ENCODE peak calls at places on chromosomes 4 and X, in eight cellular contexts. J is upper lobe of right lung, D is tibial artery, I is heart left ventricle, Y is MM.1S, T is stomach, N is psoas muscle, M is cardiac muscle cell. W is an unnamed sample.

GRCh38 chr4:23819041-23819511 is 70.8 kb downstream of the PPARGC1A start:
- DNase-seq in Y (no peak), I (peak), N (no peak), M (peak), T (no peak), D (no peak), J (no peak), W (no peak)

GRCh38 chrX:121000589-121000988 is 15.0 kb upstream of the CT47A1 start:
- DNase-seq in N (no peak), M (peak), J (no peak), I (no peak), T (no peak), Y (peak), D (no peak), W (no peak)

GRCh38 chrX:129540068-129540653 is at the start of gene OCRL:
- DNase-seq in M (peak), T (peak), N (peak), Y (peak), J (peak), I (peak), D (peak), W (peak)

GRCh38 chr4:8117278-8117682 is 41.3 kb downstream of the ABLIM2 start:
- DNase-seq in D (no peak), J (no peak), T (peak), Y (peak), M (peak), I (peak), N (peak), W (no peak)

GRCh38 chrX:45781901-45782553 is 581.4 kb upstream of the DIPK2B start:
- DNase-seq in D (no peak), N (no peak), J (no peak), M (peak), I (no peak), Y (peak), T (no peak), W (no peak)

GRCh38 chr4:37477126-37477525 is 209.1 kb downstream of the RELL1 start:
- DNase-seq in M (peak), T (no peak), Y (no peak), I (no peak), N (no peak), J (no peak), D (no peak), W (no peak)

GRCh38 chr4:57094482-57095223 is 15.5 kb downstream of the IGFBP7 start:
- DNase-seq in Y (no peak), M (peak), J (no peak), I (no peak), T (no peak), N (no peak), D (no peak), W (no peak)

GRCh38 chrX:47169726-47170515 is 23.7 kb upstream of the UBA1 start:
- DNase-seq in N (no peak), I (peak), D (no peak), Y (no peak), T (peak), M (peak), J (peak), W (no peak)

GRCh38 chr4:22345678-22346077 is 170.2 kb downstream of the ADGRA3 start:
- DNase-seq in N (no peak), M (peak), J (no peak), D (no peak), Y (no peak), T (no peak), I (no peak), W (no peak)

GRCh38 chr4:179352221-179352620 is 1910.0 kb upstream of the AGA start:
- DNase-seq in J (no peak), Y (no peak), N (no peak), M (no peak), T (no peak), D (no peak), I (no peak), W (no peak)

GRCh38 chr4:89929425-89930272 is 35.0 kb downstream of the MMRN1 start:
- DNase-seq in Y (peak), M (no peak), N (no peak), I (no peak), D (no peak), J (no peak), T (no peak), W (no peak)

GRCh38 chrX:122868626-122869025 is 315.5 kb upstream of the GRIA3 start:
- DNase-seq in Y (no peak), D (no peak), N (no peak), M (no peak), I (no peak), T (no peak), J (no peak), W (no peak)

GRCh38 chrX:150790021-150790420 is 96.8 kb downstream of the MTMR1 start:
- DNase-seq in Y (peak), M (no peak), N (no peak), D (no peak), I (no peak), J (no peak), T (no peak), W (no peak)

GRCh38 chrX:18793601-18794089 is 86.2 kb downstream of the PPEF1 start:
- DNase-seq in M (no peak), D (no peak), N (no peak), J (no peak), Y (no peak), T (no peak), I (no peak), W (no peak)

GRCh38 chr4:185847352-185848078 is 35.5 kb upstream of the SORBS2 start:
- DNase-seq in T (no peak), M (peak), Y (no peak), D (no peak), N (no peak), I (peak), J (no peak), W (no peak)

GRCh38 chr4:115323106-115323684 is 209.8 kb upstream of the NDST4 start:
- DNase-seq in I (no peak), Y (no peak), T (no peak), D (no peak), N (no peak), M (no peak), J (no peak), W (no peak)

DNA sequence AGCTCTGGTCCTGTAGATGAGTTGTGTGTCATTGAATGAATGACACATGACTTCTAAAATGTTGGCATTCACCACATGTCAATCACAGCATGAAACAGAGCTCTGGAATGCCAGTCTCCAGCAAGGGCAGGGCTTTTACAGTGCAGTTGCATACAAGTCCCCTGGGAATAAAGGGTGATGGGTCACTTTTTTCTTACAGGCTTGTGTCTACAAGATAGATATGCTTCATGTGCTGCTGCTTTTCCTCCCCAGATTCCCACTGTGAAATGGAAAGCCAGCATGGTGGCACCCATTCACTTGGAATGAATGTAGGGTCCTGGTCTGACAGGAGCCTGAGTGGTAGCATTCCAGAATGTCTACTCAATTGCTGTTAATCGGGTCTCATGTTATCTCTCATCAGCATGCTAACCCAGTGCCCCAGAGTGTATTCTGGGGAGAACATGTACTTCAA is 159.1 kb upstream of the KIT start:
- DNase-seq in J (no peak), D (no peak), T (no peak), M (peak), N (no peak), I (no peak), Y (no peak), W (no peak)
- H3K27ac ChIP-seq in J (no peak), D (no peak), T (no peak), M (no peak), N (no peak), I (no peak), Y (no peak), W (no peak)

DNA sequence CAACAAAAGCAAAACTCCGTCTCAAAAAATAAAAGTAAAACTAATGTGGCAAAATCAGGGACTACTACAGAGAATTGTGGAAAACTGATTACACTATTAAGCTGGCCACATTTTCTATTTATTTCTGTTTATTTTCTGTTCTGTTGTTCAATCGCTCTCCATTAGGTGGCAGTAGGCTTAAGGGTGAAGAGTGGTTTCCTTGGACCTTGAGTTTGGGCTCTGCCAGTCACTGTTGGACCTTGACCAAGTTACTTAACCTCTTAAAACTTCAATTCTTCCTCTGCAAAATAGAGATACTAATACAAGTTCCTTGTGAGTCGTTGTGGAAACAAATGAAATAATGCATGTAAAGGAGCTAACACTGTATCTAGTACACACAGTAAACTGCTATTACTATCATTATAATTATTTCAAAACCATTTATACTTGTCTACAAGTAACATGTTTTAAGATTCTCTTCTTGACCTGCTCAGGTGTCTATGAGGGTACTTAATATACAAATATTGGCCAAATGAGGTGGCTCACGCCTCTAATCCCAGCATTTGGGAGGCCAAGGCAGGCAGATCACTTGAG is 15.2 kb downstream of the HSD17B11 start:
- DNase-seq in N (no peak), T (peak), D (no peak), I (no peak), J (no peak), Y (peak), M (peak), W (peak)
- TF ChIP-seq CTCF in N (peak), T (peak), D (peak), I (peak), J (peak), Y (peak), M (peak), W (peak)

GRCh38 chrX:72735561-72735960 is 21.5 kb upstream of the PHKA1 start:
- DNase-seq in M (peak), I (no peak), N (no peak), T (no peak), J (no peak), D (no peak), Y (no peak), W (no peak)

GRCh38 chrX:72738396-72738795 is 24.3 kb upstream of the PHKA1 start:
- DNase-seq in T (no peak), M (no peak), N (no peak), I (no peak), J (no peak), Y (no peak), D (no peak), W (no peak)
- H3K4me3 ChIP-seq in T (no peak), M (no peak), N (no peak), I (no peak), J (no peak), Y (no peak), D (no peak), W (no peak)

DNA sequence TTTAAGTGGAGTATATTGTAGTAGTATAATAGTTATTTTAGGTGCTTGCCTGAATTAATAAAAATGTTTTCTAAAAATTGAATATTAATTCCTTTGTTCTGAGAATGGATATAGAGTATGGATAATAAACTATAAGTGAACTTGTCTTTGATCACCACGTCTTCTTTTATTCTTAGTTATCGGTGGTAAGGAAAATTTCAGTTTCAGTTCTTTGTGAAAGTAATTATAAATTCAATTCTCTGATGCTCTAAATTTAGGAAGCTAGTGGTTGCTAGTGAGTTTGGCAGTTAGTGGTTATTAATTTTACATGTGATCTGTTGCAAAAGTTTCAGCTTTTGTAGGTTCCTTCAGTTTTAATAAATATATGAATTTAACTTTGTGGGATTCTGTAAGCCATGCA is 30.8 kb downstream of the MRPL1 start:
- DNase-seq in M (no peak), T (no peak), Y (peak), N (no peak), D (no peak), J (no peak), I (no peak), W (no peak)
- H3K27ac ChIP-seq in M (no peak), T (no peak), Y (peak), N (no peak), D (no peak), J (no peak), I (no peak), W (no peak)

DNA sequence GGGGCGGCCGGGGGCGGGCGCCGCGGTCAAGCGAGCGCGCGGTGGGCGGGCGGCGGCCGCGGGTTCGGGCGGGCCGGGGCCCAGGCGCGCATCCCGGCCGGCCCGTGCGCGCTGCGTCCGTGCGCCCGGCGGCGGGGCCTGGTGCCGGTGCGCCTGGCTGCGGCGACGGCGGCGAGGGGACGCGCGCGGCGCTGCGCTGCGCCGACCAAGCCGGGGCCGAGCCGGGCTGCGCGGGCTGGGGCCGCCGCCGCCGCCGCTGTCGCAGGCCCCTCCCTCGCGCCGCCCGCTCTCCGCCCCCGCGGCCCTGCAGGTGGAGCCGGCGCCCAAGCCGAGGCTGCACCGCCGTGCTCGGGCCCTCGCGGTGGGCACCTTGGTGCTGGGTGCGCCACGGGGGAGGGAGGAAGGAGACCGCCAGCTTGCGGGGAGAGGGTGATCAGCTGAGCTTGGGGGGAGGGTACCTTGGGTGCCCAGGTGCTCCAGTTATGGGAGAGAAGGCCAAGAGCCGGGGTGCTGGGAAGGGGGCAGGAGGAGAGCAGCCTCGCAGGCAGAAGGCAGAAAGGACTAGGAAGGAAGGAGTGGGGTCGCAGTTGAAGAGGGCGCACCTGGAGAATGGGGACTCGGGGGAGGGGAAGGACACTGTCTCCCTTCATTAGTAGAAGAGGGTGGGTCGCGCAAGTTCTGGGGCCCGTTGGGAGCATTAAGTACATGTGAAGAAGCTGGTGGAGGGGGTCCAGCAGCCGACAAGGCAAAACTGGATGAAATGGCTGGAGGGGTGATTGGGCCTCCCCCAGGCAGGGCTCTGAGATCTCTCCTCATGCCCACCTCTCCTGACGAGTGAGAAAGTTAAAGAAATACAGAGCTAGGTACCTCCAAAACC is at the start of gene PPP2R2C:
- DNase-seq in T (no peak), Y (no peak), M (no peak), J (peak), D (no peak), I (no peak), N (no peak), W (peak)
- TF ChIP-seq CTCF in T (no peak), Y (no peak), M (no peak), J (no peak), D (no peak), I (no peak), N (no peak), W (no peak)

GRCh38 chrX:56782791-56783449 is 53.9 kb downstream of the NBDY start:
- DNase-seq in I (no peak), N (peak), D (no peak), Y (no peak), J (no peak), T (no peak), M (no peak), W (peak)
- H3K4me3 ChIP-seq in I (no peak), N (peak), D (no peak), Y (peak), J (no peak), T (no peak), M (no peak), W (peak)

GRCh38 chrX:50814701-50815476 is 895 bp upstream of the SHROOM4 start:
- DNase-seq in J (no peak), Y (no peak), N (no peak), I (no peak), M (peak), D (no peak), T (no peak), W (no peak)
- H3K27ac ChIP-seq in J (peak), Y (no peak), N (no peak), I (peak), M (no peak), D (peak), T (peak), W (peak)

DNA sequence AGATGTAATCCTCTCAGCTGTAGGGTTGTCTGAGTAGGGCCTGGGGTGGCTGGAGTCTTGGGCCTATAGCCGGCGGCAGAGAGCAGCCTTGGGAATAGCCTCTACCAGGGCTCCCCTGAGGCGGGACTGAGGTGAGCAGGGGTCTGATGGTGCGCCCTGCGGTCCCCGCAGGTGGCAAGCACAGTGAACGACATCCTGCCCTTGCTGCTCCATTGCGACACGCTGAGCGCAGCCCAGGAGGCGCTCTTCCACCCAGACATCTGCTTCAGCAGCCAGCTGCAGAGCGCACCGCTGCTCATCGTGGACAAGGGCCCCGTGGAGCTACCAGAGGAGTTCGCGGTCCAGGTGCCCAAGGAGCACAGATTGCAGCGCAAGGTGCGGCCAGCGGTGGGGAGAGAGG is 317.0 kb downstream of the ADGRL3 start:
- DNase-seq in Y (no peak), T (no peak), N (no peak), I (no peak), M (no peak), D (no peak), J (no peak), W (no peak)
- TF ChIP-seq CTCF in Y (no peak), T (no peak), N (no peak), I (no peak), M (no peak), D (no peak), J (no peak), W (no peak)

DNA sequence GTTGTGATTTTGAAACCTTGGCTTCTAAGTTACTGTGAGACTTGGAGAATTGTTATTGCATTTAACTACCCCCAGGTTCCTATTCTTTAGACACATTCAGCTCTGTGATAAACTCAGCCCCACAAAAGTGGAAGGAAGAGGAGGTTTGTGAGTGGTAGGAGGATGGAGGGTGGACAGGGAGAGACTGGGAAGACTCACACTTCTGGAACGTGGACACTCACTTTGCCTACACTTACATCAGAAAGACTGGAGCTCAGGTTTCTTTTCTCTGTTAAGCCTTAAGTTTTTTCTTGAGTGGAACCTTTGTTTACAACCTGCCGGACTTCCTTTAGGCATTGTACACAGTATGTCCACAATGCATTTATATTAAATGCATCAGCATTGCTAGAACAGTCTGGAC is 99.0 kb downstream of the AREG start:
- DNase-seq in Y (no peak), M (peak), N (no peak), I (no peak), J (no peak), T (no peak), D (no peak), W (no peak)
- H3K4me3 ChIP-seq in Y (no peak), M (no peak), N (no peak), I (no peak), J (no peak), T (no peak), D (no peak), W (no peak)

DNA sequence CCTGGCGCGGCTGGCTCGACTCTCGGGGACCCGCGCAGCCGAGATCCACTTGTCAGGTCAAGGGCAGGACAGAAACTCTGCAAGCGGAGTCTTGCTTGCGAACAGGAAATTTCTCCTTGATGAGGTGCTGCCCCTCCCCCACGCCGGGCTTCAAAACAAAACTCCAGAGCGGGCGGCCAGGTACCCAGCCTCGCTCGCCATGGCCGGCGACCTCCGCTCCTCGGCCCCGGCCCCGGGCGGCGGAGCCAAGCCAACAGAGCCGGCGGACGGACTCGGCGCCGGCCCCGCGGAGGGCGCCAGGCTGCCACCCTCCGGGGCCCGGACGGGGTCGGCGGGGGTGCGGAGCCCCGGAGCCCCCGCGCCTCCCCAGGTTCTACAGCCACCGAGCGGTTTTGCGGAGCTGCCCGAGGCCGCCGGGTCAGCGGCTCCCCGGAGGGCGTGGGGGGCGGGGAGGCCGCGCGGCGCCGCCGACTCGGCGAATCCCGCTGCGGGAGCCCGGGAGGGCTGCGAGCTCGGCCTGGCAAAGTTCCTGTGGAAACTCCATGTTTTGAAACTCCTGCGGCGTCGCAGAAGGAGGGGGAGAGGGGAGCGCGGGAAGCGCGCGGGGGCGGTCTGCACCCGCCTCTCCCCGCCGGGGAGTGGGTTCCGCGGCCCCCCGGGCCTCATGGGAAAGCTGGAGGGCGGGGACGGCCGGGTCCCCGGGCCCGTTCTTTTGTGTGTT is 11.7 kb upstream of the BCOR start:
- DNase-seq in Y (peak), M (peak), N (peak), T (peak), D (peak), I (peak), J (peak), W (peak)
- H3K27ac ChIP-seq in Y (peak), M (peak), N (peak), T (peak), D (peak), I (peak), J (peak), W (peak)